ENCODE peak calls at places on chromosomes 2 and 18, in six cellular contexts. P is IMR-90, W is trophoblast cell, U is mesenchymal stem cell, A is neuronal stem cell, E is H9. H is an unnamed sample.

GRCh38 chr2:29782531-29782930 is 138.9 kb downstream of the ALK start:
- DNase-seq in E (no peak), W (no peak), P (no peak), A (no peak), U (no peak), H (no peak)

GRCh38 chr2:227188292-227188691 is 23.9 kb downstream of the COL4A3 start:
- DNase-seq in E (no peak), W (peak; percentile 14), U (peak; percentile 56), P (peak; percentile 1), A (no peak), H (no peak)

GRCh38 chr2:119862127-119862889 is 102.6 kb downstream of the PTPN4 start:
- DNase-seq in P (no peak), E (no peak), U (no peak), W (no peak), A (no peak), H (no peak)

GRCh38 chr18:30039201-30039600 is 1003.3 kb downstream of the DSC3 start:
- DNase-seq in A (no peak), E (no peak), U (peak; percentile 16), P (no peak), W (no peak), H (no peak)

GRCh38 chr18:77199707-77200106 is 49.9 kb upstream of the GALR1 start:
- DNase-seq in P (no peak), A (no peak), W (no peak), U (no peak), E (no peak), H (no peak)

GRCh38 chr2:46967990-46968647 is 52.5 kb upstream of the MCFD2 start:
- DNase-seq in A (no peak), E (no peak), W (peak; percentile 83), P (peak; percentile 85), U (peak; percentile 83), H (no peak)

GRCh38 chr2:118841828-118842461 is 5.5 kb downstream of the EN1 start:
- DNase-seq in E (peak; percentile 47), W (no peak), P (no peak), A (peak; percentile 43), U (no peak), H (no peak)

GRCh38 chr2:135052997-135053474 is 944 bp downstream of the RAB3GAP1 start:
- DNase-seq in W (peak; percentile 32), E (no peak), A (no peak), U (no peak), P (no peak), H (no peak)

GRCh38 chr2:239559417-239560261 is 158.8 kb upstream of the HDAC4 start:
- DNase-seq in A (no peak), U (no peak), E (no peak), P (no peak), W (no peak), H (no peak)
- H3K14ac ChIP-seq in A (no peak overlapping the region), U (no peak overlapping the region), E (no peak overlapping the region), P (no peak overlapping the region), W (no peak overlapping the region), H (no peak overlapping the region)

GRCh38 chr2:24353364-24353763 is 7.0 kb downstream of the ITSN2 start:
- DNase-seq in P (no peak), A (no peak), U (no peak), E (no peak), W (no peak), H (no peak)
- H3K14ac ChIP-seq in P (no peak overlapping the region), A (no peak overlapping the region), U (no peak overlapping the region), E (no peak overlapping the region), W (no peak overlapping the region), H (no peak overlapping the region)

GRCh38 chr2:178223806-178224205 is 29.5 kb downstream of the OSBPL6 start:
- DNase-seq in E (no peak), A (no peak), U (no peak), P (no peak), W (no peak), H (no peak)

GRCh38 chr2:178220814-178221213 is 26.5 kb downstream of the OSBPL6 start:
- DNase-seq in A (no peak), P (no peak), E (no peak), U (no peak), W (no peak), H (no peak)

GRCh38 chr2:178219247-178219646 is 24.9 kb downstream of the OSBPL6 start:
- DNase-seq in U (no peak), E (peak; percentile 38), A (no peak), P (no peak), W (no peak), H (no peak)

GRCh38 chr2:178225011-178225817 is 30.9 kb downstream of the OSBPL6 start:
- DNase-seq in W (no peak), P (peak; percentile 54), A (no peak), U (peak; percentile 33), E (no peak), H (no peak)

DNA sequence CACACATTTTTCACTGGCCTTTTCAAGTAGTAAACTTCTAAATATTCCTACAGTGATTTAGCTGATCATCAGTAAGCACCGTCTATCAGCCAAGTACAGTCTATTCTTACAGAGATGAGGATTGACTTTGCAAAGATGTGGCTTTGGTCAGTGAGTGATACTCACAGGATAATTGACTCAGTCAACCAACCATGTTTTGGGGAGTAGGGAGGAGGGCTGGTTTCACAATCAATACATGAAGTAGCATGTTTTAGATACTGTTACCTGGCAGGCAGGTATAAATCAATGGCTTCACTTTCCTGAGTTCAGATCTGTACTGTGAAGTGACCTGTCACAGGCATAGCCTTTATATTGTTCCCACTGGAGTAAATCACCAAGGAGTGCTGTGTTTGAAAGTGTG is 27.2 kb downstream of the OSBPL6 start:
- DNase-seq in U (no peak), W (no peak), E (no peak), P (no peak), A (no peak), H (no peak)
- H3K14ac ChIP-seq in U (no peak overlapping the region), W (no peak overlapping the region), E (no peak overlapping the region), P (no peak overlapping the region), A (no peak overlapping the region), H (no peak overlapping the region)

GRCh38 chr2:148416248-148416647 is 228.3 kb upstream of the EPC2 start:
- DNase-seq in W (no peak), A (no peak), U (no peak), P (no peak), E (no peak), H (no peak)
- H3K14ac ChIP-seq in W (no peak overlapping the region), A (no peak overlapping the region), U (no peak overlapping the region), P (no peak overlapping the region), E (no peak overlapping the region), H (no peak overlapping the region)

GRCh38 chr18:40063488-40063887 is 1891.5 kb upstream of the PIK3C3 start:
- DNase-seq in P (no peak), U (no peak), A (no peak), E (no peak), W (no peak), H (no peak)
- H3K14ac ChIP-seq in P (no peak overlapping the region), U (no peak overlapping the region), A (no peak overlapping the region), E (no peak overlapping the region), W (no peak overlapping the region), H (no peak overlapping the region)

DNA sequence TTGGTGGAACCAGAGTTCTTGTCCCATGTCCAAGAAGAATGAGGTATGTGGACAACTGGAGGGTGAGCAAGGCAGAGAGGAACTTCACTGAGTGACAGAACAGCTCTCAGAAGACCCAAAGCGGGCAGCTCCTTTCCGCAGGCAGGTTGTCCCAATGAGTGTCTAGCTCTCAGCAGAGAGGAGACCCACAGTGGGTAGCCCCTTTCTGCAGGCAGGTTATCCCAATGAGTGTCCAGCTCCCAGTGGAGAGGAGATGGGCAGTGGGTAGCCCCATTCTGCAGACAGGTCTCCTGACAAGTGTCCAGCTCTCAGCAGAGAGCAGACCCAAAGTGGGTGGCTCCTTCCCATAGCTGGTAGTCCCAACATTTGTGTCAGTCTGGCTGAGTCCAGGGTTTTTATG is 69.6 kb downstream of the SRBD1 start:
- DNase-seq in P (no peak), E (no peak), W (no peak), A (no peak), U (no peak), H (no peak)
- H3K14ac ChIP-seq in P (no peak overlapping the region), E (no peak overlapping the region), W (no peak overlapping the region), A (no peak overlapping the region), U (no peak overlapping the region), H (no peak overlapping the region)